ENCODE peak calls at places on chromosomes 3 and 15, in five cellular contexts. D, M, A, Q and B are unnamed samples.

GRCh38 chr15:88983861-88984429 is 70.8 kb upstream of the MFGE8 start:
- DNase-seq in A (no peak), D (no peak), Q (no peak), M (no peak), B (no peak)

GRCh38 chr3:123026551-123027291 is 842 bp downstream of the SEMA5B start:
- DNase-seq in D (no peak), M (no peak), Q (peak; percentile 63), A (peak; percentile 31), B (no peak)

GRCh38 chr3:123155471-123156011 is 46.2 kb upstream of the SEC22A start:
- DNase-seq in Q (no peak), A (peak; percentile 65), M (no peak), D (peak; percentile 62), B (no peak)

GRCh38 chr3:134854285-134854684 is 59.2 kb downstream of the EPHB1 start:
- DNase-seq in M (no peak), Q (no peak), A (no peak), D (no peak), B (no peak)

GRCh38 chr3:5188419-5189405 is 1.2 kb downstream of the EDEM1 start:
- DNase-seq in A (peak; percentile 65), D (peak; percentile 81), Q (no peak), M (peak; percentile 51), B (peak; percentile 75)

GRCh38 chr3:23662079-23662617 is 143.6 kb upstream of the UBE2E1 start:
- DNase-seq in A (no peak), Q (no peak), D (no peak), M (no peak), B (no peak)

GRCh38 chr15:85174521-85174920 is 192.9 kb downstream of the PDE8A start:
- DNase-seq in A (no peak), Q (no peak), M (no peak), D (no peak), B (no peak)

GRCh38 chr3:76307556-76307955 is 522.2 kb upstream of the ZNF717 start:
- DNase-seq in A (no peak), D (no peak), M (no peak), Q (no peak), B (no peak)

GRCh38 chr15:70703483-70703882 is 59.9 kb downstream of the UACA start:
- DNase-seq in M (no peak), Q (no peak), D (no peak), A (peak; percentile 37), B (no peak)

GRCh38 chr15:22873204-22873701 is 34.8 kb downstream of the NIPA2 start:
- DNase-seq in Q (no peak), D (no peak), M (no peak), A (no peak), B (no peak)

GRCh38 chr3:161139686-161140085 is 34.5 kb upstream of the B3GALNT1 start:
- DNase-seq in Q (no peak), A (no peak), D (no peak), M (no peak), B (no peak)

GRCh38 chr3:120094776-120095225 is 554 bp upstream of the GSK3B start:
- DNase-seq in Q (peak; percentile 100), D (peak; percentile 99), M (peak; percentile 99), A (peak; percentile 100), B (peak; percentile 92)

GRCh38 chr15:82186748-82187415 is 75.7 kb downstream of the EFL1 start:
- DNase-seq in D (no peak), M (no peak), Q (no peak), A (no peak), B (no peak)